ENCODE peak calls at places on chromosomes 5 and 9, in ten cellular contexts. Y is AG04450; G is cardiac muscle cell; H is HepG2; T is A549; Z is CD8-positive, alpha-beta T cell; M is IMR-90; A is pancreas; X is breast epithelium; O is left ventricle myocardium inferior. U is an unnamed sample.

GRCh38 chr5:43255704-43256103 is 57.5 kb downstream of the HMGCS1 start:
- DNase-seq in Z (no peak), X (no peak), A (no peak), Y (no peak), T (no peak), H (no peak), G (no peak), O (no peak), M (no peak), U (no peak)

GRCh38 chr9:91207889-91208651 is 153.6 kb downstream of the AUH start:
- DNase-seq in M (peak), O (no peak), G (peak), T (no peak), Z (no peak), X (no peak), Y (no peak), A (no peak), H (peak), U (no peak)

GRCh38 chr5:40404613-40405012 is 275.1 kb upstream of the PTGER4 start:
- DNase-seq in Y (no peak), Z (no peak), O (no peak), G (no peak), T (no peak), H (no peak), X (no peak), M (no peak), A (no peak), U (no peak)

GRCh38 chr9:5425006-5425628 is 12.6 kb downstream of the PLGRKT start:
- DNase-seq in T (peak), O (no peak), A (no peak), H (peak), X (no peak), Y (no peak), M (no peak), Z (no peak), G (no peak), U (peak)

GRCh38 chr5:42423285-42424152 is at the start of gene GHR:
- DNase-seq in Y (peak), M (peak), A (peak), G (peak), Z (no peak), X (peak), O (peak), H (peak), T (peak), U (peak)

GRCh38 chr9:86557063-86557766 is 203.0 kb upstream of the TUT7 start:
- DNase-seq in X (no peak), G (no peak), O (no peak), T (no peak), Z (no peak), A (no peak), M (peak), H (no peak), Y (peak), U (no peak)

GRCh38 chr5:39835371-39835770 is 410.6 kb upstream of the DAB2 start:
- DNase-seq in Z (no peak), X (no peak), T (no peak), M (no peak), Y (no peak), O (no peak), H (no peak), G (no peak), A (no peak), U (no peak)

GRCh38 chr5:172872997-172873491 is 39.0 kb downstream of the ERGIC1 start:
- DNase-seq in T (no peak), O (peak), Z (no peak), X (no peak), A (peak), G (peak), Y (no peak), H (no peak), M (peak), U (no peak)

GRCh38 chr9:79289856-79290255 is 281.9 kb upstream of the TLE4 start:
- DNase-seq in A (no peak), M (peak), X (no peak), O (no peak), G (no peak), Z (no peak), H (no peak), Y (no peak), T (no peak), U (no peak)

GRCh38 chr5:128782446-128782845 is 182.8 kb upstream of the SLC27A6 start:
- DNase-seq in O (peak), Z (no peak), H (no peak), G (no peak), A (no peak), Y (peak), T (peak), M (peak), X (peak), U (no peak)

GRCh38 chr9:93133641-93134017 is 422 bp downstream of the NINJ1 start:
- DNase-seq in X (no peak), T (peak), H (peak), Y (peak), A (peak), M (peak), G (peak), O (peak), Z (peak), U (no peak)

GRCh38 chr9:122015165-122015821 is 77.8 kb downstream of the TTLL11 start:
- DNase-seq in O (no peak), X (no peak), T (no peak), Z (no peak), Y (no peak), G (no peak), A (no peak), H (no peak), M (no peak), U (no peak)

GRCh38 chr5:137734962-137735530 is 843 bp downstream of the KLHL3 start:
- DNase-seq in H (no peak), M (peak), A (no peak), Z (peak), Y (no peak), G (peak), T (no peak), O (peak), X (no peak), U (no peak)

GRCh38 chr5:35151151-35151920 is 79.0 kb downstream of the PRLR start:
- DNase-seq in O (no peak), T (no peak), M (peak), Z (no peak), X (no peak), Y (no peak), H (no peak), G (no peak), A (no peak), U (no peak)

GRCh38 chr9:5435912-5436311 is 1.8 kb downstream of the PLGRKT start:
- DNase-seq in T (no peak), G (no peak), H (no peak), X (peak), Y (no peak), Z (no peak), O (no peak), M (no peak), A (no peak), U (no peak)

GRCh38 chr9:93302586-93303257 is 118.8 kb downstream of the WNK2 start:
- DNase-seq in G (peak), A (peak), X (peak), Z (peak), Y (no peak), M (peak), T (peak), O (no peak), H (peak), U (no peak)

GRCh38 chr5:5327126-5327525 is 95.4 kb upstream of the ICE1 start:
- DNase-seq in X (no peak), Y (no peak), T (no peak), Z (no peak), G (no peak), A (no peak), O (no peak), H (no peak), M (no peak), U (no peak)

GRCh38 chr9:125797857-125798399 is 50.8 kb downstream of the PBX3 start:
- DNase-seq in M (no peak), H (peak), A (no peak), Z (no peak), T (no peak), G (no peak), O (no peak), X (no peak), Y (no peak), U (no peak)

DNA sequence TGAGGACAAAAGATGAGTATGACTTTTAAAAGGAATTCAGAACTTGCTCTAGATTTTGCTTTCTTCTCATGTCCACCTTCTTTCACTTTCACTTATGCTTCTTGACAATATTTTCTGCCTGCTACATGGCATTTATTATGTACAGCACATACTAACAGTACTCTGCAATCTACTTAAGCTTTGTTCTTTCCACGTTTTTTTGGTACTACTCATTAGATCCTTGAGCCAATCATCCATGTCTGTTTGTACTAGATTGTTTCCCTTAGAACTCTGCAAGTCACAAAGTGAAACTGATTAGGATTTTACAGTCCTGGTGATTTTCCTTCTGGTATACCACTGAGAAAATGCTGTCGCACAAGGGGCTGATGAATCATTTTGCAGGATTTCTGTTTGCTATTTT is 78.3 kb downstream of the PARP8 start:
- DNase-seq in Z (no peak), G (no peak), A (no peak), M (peak), Y (peak), X (no peak), T (no peak), O (no peak), H (no peak), U (no peak)
- H3K27ac ChIP-seq in Z (peak), G (no peak), A (no peak), M (no peak), Y (no peak), X (no peak), T (no peak), O (peak), H (no peak), U (no peak)

DNA sequence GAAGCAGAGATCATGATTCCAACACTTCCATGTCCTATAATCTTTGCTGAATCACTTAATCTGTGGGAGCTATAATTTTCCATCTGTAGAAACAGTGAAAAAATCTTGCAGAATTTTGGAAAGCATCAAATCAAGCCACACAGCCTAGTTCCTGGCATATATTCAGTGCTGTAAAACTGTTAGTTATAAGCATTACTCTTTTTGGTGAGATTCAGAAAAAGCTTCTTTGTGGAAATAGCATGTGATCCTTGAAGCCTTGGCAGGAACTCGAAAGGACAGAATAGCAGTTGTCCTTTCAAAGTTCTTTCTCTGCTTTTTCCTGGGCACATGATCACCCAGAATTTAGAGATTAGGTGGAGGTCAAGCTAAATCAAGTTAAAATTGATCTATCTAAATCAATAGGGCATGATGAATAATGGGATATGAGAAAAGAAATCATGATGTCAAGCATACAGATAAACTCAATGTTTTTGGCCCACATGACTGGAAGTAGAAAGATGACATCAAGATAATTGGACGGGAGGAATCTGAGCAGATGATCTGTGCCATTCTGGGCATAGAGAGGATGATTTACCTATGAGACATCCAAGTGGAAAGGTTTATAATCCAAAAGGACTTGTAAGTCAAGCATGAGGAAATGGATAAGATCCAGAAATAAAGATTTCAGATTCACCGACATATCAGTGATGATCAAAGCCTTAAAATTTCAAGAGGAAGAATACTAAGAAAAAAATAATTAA is 73.1 kb downstream of the TMEM232 start:
- DNase-seq in A (no peak), H (no peak), G (no peak), M (no peak), Z (no peak), X (no peak), T (no peak), O (no peak), Y (no peak), U (no peak)
- H3K27ac ChIP-seq in A (no peak), H (no peak), G (no peak), M (no peak), Z (no peak), X (no peak), T (no peak), O (no peak), Y (no peak), U (no peak)

GRCh38 chr5:6723122-6723885 is 10.1 kb downstream of the TENT4A start:
- DNase-seq in G (no peak), O (no peak), A (no peak), X (no peak), T (no peak), Z (no peak), M (no peak), H (no peak), Y (no peak), U (no peak)

GRCh38 chr5:6722015-6722414 is 8.8 kb downstream of the TENT4A start:
- DNase-seq in G (no peak), Z (no peak), A (no peak), O (no peak), T (no peak), Y (no peak), M (peak), X (no peak), H (no peak), U (no peak)

GRCh38 chr5:6719896-6720560 is 6.8 kb downstream of the TENT4A start:
- DNase-seq in Z (no peak), M (peak), H (no peak), X (no peak), G (no peak), T (no peak), A (no peak), O (no peak), Y (no peak), U (no peak)

GRCh38 chr5:6720561-6720921 is 7.3 kb downstream of the TENT4A start:
- DNase-seq in X (no peak), G (no peak), M (no peak), H (no peak), O (no peak), T (no peak), A (no peak), Y (no peak), Z (no peak), U (no peak)

GRCh38 chr5:6721442-6721841 is 8.2 kb downstream of the TENT4A start:
- DNase-seq in A (no peak), X (peak), Z (no peak), G (no peak), T (no peak), M (no peak), H (no peak), Y (no peak), O (peak), U (no peak)
- H3K27ac ChIP-seq in A (peak), X (no peak), Z (no peak), G (no peak), T (no peak), M (peak), H (no peak), Y (no peak), O (peak), U (no peak)

DNA sequence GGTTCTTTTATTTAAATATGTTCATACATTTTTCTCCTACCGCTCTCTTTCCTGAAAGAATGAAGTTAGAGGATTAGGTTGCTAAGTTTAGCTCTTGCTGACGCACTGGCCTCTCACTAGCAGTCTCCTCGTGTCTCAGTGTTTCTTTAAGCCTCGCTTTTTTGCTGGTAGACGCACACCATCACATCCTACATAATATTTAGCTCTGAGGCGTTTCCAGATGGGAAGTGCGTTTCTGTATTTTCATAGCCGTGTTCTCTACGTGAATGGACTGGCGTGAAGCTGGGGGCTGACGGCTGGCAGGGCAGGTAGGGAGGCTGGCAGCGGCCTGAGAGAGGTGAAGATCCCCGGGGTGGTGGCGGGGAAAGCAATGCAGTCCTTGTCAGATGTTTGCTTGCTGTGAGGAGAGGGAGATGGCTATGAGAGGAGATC is 79.2 kb upstream of the SPRY4 start:
- DNase-seq in X (no peak), O (no peak), A (no peak), T (no peak), H (no peak), Y (no peak), G (peak), M (peak), Z (no peak), U (no peak)
- H3K27ac ChIP-seq in X (no peak), O (peak), A (no peak), T (no peak), H (no peak), Y (peak), G (peak), M (peak), Z (no peak), U (peak)